ENCODE peak calls at places on chromosomes 13 and 19, in eight cellular contexts. G, F, U, T, C, V, P and D are unnamed samples.

GRCh38 chr13:97057196-97057595 is 62.9 kb upstream of the OXGR1 start:
- DNase-seq in F (no peak), T (no peak), P (no peak), G (no peak), C (no peak), U (no peak), V (no peak), D (no peak)

GRCh38 chr13:34847751-34848150 is 94.3 kb upstream of the NBEA start:
- DNase-seq in V (peak; percentile 40), U (no peak), F (no peak), P (no peak), T (no peak), G (no peak), C (no peak), D (no peak)

GRCh38 chr13:110525328-110526319 is 35.9 kb downstream of the RAB20 start:
- DNase-seq in C (no peak), V (peak; percentile 72), U (no peak), P (no peak), F (no peak), T (peak; percentile 94), G (no peak), D (no peak)

GRCh38 chr19:14002571-14003278 is 3.4 kb downstream of the RFX1 start:
- DNase-seq in F (no peak), U (no peak), G (no peak), T (no peak), C (no peak), V (no peak), P (no peak), D (no peak)

GRCh38 chr13:86681223-86681622 is 882.0 kb upstream of the SLITRK6 start:
- DNase-seq in P (no peak), U (no peak), G (no peak), V (no peak), C (no peak), F (no peak), T (peak; percentile 4), D (no peak)

GRCh38 chr13:90445179-90445578 is 902.3 kb upstream of the MIR17HG start:
- DNase-seq in V (peak; percentile 67), U (peak; percentile 97), C (no peak), P (peak; percentile 52), G (peak; percentile 85), F (no peak), T (no peak), D (peak; percentile 54)

GRCh38 chr13:59103004-59103768 is 1060.5 kb downstream of the DIAPH3 start:
- DNase-seq in F (no peak), T (no peak), G (no peak), U (peak; percentile 56), C (peak; percentile 77), P (no peak), V (no peak), D (no peak)

GRCh38 chr13:43572601-43573360 is 214.0 kb downstream of the ENOX1 start:
- DNase-seq in U (peak; percentile 21), P (peak; percentile 7), F (no peak), G (no peak), V (peak; percentile 19), C (no peak), T (no peak), D (peak; percentile 18)

GRCh38 chr13:95115525-95115924 is 185.7 kb downstream of the ABCC4 start:
- DNase-seq in C (no peak), V (peak; percentile 40), G (peak; percentile 39), T (no peak), F (no peak), P (no peak), U (no peak), D (peak; percentile 73)

GRCh38 chr13:109111141-109111540 is 481.7 kb downstream of the MYO16 start:
- DNase-seq in F (no peak), C (no peak), P (no peak), V (no peak), T (no peak), G (no peak), U (no peak), D (no peak)

GRCh38 chr19:19040417-19040816 is 7.0 kb downstream of the ARMC6 start:
- DNase-seq in U (peak; percentile 98), C (no peak), F (no peak), T (no peak), G (no peak), V (no peak), P (no peak), D (no peak)

GRCh38 chr19:36040495-36040894 is 7.8 kb upstream of the CLIP3 start:
- DNase-seq in V (no peak), G (no peak), F (no peak), P (no peak), T (no peak), U (no peak), C (no peak), D (no peak)

GRCh38 chr19:18939922-18940775 is 868 bp downstream of the HOMER3 start:
- DNase-seq in V (peak; percentile 49), G (peak; percentile 12), T (no peak), U (peak; percentile 40), P (no peak), C (no peak), F (peak; percentile 29), D (peak; percentile 31)

GRCh38 chr13:106533101-106533939 is 2.1 kb downstream of the EFNB2 start:
- DNase-seq in F (peak; percentile 86), V (peak; percentile 91), T (peak; percentile 68), U (peak; percentile 76), C (peak; percentile 67), P (peak; percentile 42), G (no peak), D (peak; percentile 76)

GRCh38 chr19:51566489-51567100 is 4.5 kb upstream of the ZNF175 start:
- DNase-seq in V (no peak), T (no peak), G (no peak), P (no peak), U (no peak), F (no peak), C (no peak), D (no peak)

GRCh38 chr19:45424191-45425058 is 708 bp upstream of the ERCC1 start:
- DNase-seq in V (peak; percentile 81), T (peak; percentile 45), F (no peak), P (peak; percentile 82), G (peak; percentile 90), C (peak; percentile 42), U (peak; percentile 89), D (peak; percentile 91)